ENCODE peak calls at places on chromosomes 13 and 19, in seven cellular contexts. Y is HCT116, N is GM23338, M is SK-N-SH, R is GM23248, W is PC-3, I is OCI-LY7. B is an unnamed sample.

GRCh38 chr19:18059902-18060301 is 26.8 kb downstream of the IL12RB1 start:
- DNase-seq in Y (no peak), N (no peak), M (no peak), R (no peak), W (no peak), I (no peak), B (no peak)

GRCh38 chr19:1406496-1406817 is 929 bp upstream of the DAZAP1 start:
- DNase-seq in Y (no peak), N (peak; percentile 57), M (no peak), R (no peak), W (no peak), I (no peak), B (no peak)

GRCh38 chr13:19597523-19597922 is 35.9 kb upstream of the MPHOSPH8 start:
- DNase-seq in Y (no peak), N (no peak), M (no peak), R (peak; percentile 79), W (peak; percentile 94), I (no peak), B (no peak)

GRCh38 chr13:31236211-31236786 is 36.5 kb downstream of the B3GLCT start:
- DNase-seq in Y (peak; percentile 15), N (peak; percentile 74), M (peak; percentile 52), R (peak; percentile 75), W (peak; percentile 51), I (peak; percentile 84), B (peak; percentile 72)

GRCh38 chr13:20006206-20006605 is 47.7 kb downstream of the ZMYM2 start:
- DNase-seq in Y (no peak), N (no peak), M (no peak), R (peak; percentile 15), W (peak; percentile 39), I (no peak), B (no peak)

GRCh38 chr19:46661735-46662592 is 982 bp upstream of the DACT3 start:
- DNase-seq in Y (peak; percentile 80), N (peak; percentile 95), M (peak; percentile 76), R (peak; percentile 96), W (peak; percentile 80), I (peak; percentile 85), B (peak; percentile 95)

GRCh38 chr13:34070006-34070405 is 252.1 kb downstream of the RFC3 start:
- DNase-seq in Y (no peak), N (no peak), M (no peak), R (peak; percentile 50), W (peak; percentile 47), I (no peak), B (no peak)

GRCh38 chr13:22562116-22562515 is 618.7 kb upstream of the SGCG start:
- DNase-seq in Y (no peak), N (no peak), M (peak; percentile 50), R (no peak), W (no peak), I (no peak), B (no peak)

GRCh38 chr13:96968027-96968426 is 26.2 kb downstream of the OXGR1 start:
- DNase-seq in Y (no peak), N (no peak), M (no peak), R (no peak), W (no peak), I (no peak), B (no peak)

GRCh38 chr13:110309661-110310524 is 2.8 kb downstream of the COL4A2 start:
- DNase-seq in Y (no peak), N (no peak), M (no peak), R (no peak), W (no peak), I (no peak), B (no peak)

GRCh38 chr13:41499452-41499851 is 42.1 kb downstream of the RGCC start:
- DNase-seq in Y (no peak), N (no peak), M (no peak), R (no peak), W (no peak), I (no peak), B (no peak)

GRCh38 chr13:112434032-112434431 is 57.9 kb downstream of the SPACA7 start:
- DNase-seq in Y (no peak), N (no peak), M (no peak), R (no peak), W (no peak), I (no peak), B (no peak)

GRCh38 chr19:58356971-58357797 is 3.9 kb upstream of the A1BG start:
- DNase-seq in Y (no peak), N (peak; percentile 59), M (no peak), R (peak; percentile 40), W (no peak), I (no peak), B (no peak)

GRCh38 chr19:1882786-1883692 is 2.3 kb downstream of the ABHD17A start:
- DNase-seq in Y (no peak), N (no peak), M (no peak), R (no peak), W (no peak), I (no peak), B (no peak)

GRCh38 chr19:1717200-1717969 is 35.9 kb upstream of the ONECUT3 start:
- DNase-seq in Y (no peak), N (no peak), M (no peak), R (no peak), W (no peak), I (no peak), B (no peak)

GRCh38 chr13:110455941-110456340 is 105.6 kb downstream of the RAB20 start:
- DNase-seq in Y (peak; percentile 81), N (peak; percentile 91), M (peak; percentile 91), R (peak; percentile 78), W (peak; percentile 78), I (peak; percentile 69), B (peak; percentile 89)

GRCh38 chr19:45733160-45733810 is at the start of gene MEIOSIN:
- DNase-seq in Y (no peak), N (peak; percentile 44), M (no peak), R (no peak), W (no peak), I (no peak), B (no peak)

GRCh38 chr13:36724141-36724540 is 50.3 kb downstream of the SERTM1 start:
- DNase-seq in Y (no peak), N (peak; percentile 22), M (no peak), R (no peak), W (no peak), I (no peak), B (no peak)

GRCh38 chr19:18995804-18996241 is 37.5 kb downstream of the SUGP2 start:
- DNase-seq in Y (peak; percentile 23), N (peak; percentile 93), M (peak; percentile 70), R (peak; percentile 98), W (peak; percentile 70), I (peak; percentile 74), B (peak; percentile 82)

GRCh38 chr13:42477588-42478190 is 96.3 kb upstream of the TNFSF11 start:
- DNase-seq in Y (no peak), N (no peak), M (no peak), R (no peak), W (no peak), I (no peak), B (no peak)

GRCh38 chr13:25295228-25295627 is 6.2 kb upstream of the NUP58 start:
- DNase-seq in Y (no peak), N (no peak), M (no peak), R (no peak), W (peak; percentile 50), I (no peak), B (no peak)

GRCh38 chr13:25306671-25307464 is 5.4 kb downstream of the NUP58 start:
- DNase-seq in Y (no peak), N (no peak), M (no peak), R (no peak), W (no peak), I (no peak), B (no peak)

GRCh38 chr13:25301347-25302113 is at the start of gene NUP58:
- DNase-seq in Y (peak; percentile 79), N (peak; percentile 92), M (peak; percentile 92), R (peak; percentile 99), W (peak; percentile 94), I (peak; percentile 95), B (peak; percentile 96)

GRCh38 chr13:25300861-25301346 is 521 bp upstream of the NUP58 start:
- DNase-seq in Y (no peak), N (peak; percentile 48), M (peak; percentile 66), R (no peak), W (no peak), I (no peak), B (no peak)
- H3K9me2 ChIP-seq in Y (peaks cover 3% of the 10 kb centered on the region), N (no peaks in the 10 kb centered on the region), M (no peaks in the 10 kb centered on the region), R (no peaks in the 10 kb centered on the region), W (no peaks in the 10 kb centered on the region), I (no peaks in the 10 kb centered on the region), B (no peaks in the 10 kb centered on the region)

DNA sequence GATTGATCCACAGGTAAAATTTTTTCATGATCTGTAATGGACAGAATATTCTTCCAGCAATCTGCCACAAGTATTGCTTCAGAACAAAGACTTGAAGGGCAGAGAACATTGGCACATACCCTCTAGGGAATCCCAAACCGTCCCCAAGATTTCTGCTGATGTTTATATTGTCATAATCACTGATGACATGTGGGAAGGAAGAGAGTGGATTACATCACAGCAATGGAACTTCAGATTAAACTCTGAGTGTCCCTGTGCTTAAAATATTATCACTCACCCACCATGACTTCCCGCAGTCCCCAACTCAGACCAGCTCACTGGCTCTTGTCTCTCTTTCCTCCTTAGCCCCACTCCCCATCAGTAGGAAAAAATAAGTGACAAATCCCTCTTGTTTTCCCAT is 8.5 kb upstream of the TPT1 start:
- DNase-seq in Y (no peak), N (no peak), M (no peak), R (peak; percentile 35), W (no peak), I (no peak), B (no peak)
- TF ChIP-seq EZH2phosphoT487 in Y (no peak), N (no peak), M (no peak), R (no peak), W (no peak), I (no peak), B (no peak)

DNA sequence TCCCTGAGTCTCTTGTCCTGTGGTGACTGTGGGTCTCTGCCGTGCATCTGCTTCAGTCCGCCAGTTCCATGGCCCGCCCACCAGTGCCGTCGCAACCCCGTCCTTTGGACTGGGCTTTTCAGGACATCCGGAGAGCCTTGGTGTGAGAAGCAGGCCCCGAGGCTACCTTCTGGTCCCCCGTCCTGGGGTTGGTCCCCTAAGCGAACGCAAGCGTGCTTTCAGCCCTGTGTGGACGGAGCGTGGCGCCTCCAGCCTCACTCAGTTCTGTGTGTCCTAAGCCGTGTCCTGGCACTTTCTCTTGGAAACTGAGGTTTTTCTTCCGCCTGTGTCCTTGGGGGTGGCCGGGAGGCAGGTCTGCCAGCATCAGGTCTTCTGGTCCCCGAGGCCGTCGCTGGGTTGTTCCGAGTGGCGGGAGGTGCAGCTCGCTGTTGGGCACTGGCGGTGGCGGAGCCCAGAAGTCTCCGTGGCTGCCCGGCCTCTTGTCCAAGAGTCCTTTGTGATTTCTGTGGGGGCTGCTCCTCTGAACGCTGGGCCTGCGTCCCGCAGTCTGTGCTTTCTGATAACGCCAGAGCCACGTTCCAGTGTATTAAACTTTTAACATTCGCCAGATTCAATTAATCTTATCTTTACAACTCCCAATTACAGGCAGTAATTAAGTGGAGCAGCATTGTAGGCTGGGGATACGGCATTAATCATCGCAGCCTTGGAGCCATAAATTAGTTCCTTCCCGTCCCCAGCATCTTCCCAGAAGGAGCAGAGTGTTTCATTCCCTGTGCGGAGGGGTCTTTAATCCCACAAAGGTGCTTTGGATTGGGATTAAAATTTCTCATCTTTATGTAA is 99.6 kb downstream of the KDM4B start:
- DNase-seq in Y (no peak), N (no peak), M (no peak), R (no peak), W (no peak), I (no peak), B (no peak)
- H3K36me3 ChIP-seq in Y (no peaks in the 10 kb centered on the region), N (no peaks in the 10 kb centered on the region), M (peaks cover 4% of the 10 kb centered on the region), R (no peaks in the 10 kb centered on the region), W (peaks cover 1% of the 10 kb centered on the region), I (no peaks in the 10 kb centered on the region), B (no peaks in the 10 kb centered on the region)

DNA sequence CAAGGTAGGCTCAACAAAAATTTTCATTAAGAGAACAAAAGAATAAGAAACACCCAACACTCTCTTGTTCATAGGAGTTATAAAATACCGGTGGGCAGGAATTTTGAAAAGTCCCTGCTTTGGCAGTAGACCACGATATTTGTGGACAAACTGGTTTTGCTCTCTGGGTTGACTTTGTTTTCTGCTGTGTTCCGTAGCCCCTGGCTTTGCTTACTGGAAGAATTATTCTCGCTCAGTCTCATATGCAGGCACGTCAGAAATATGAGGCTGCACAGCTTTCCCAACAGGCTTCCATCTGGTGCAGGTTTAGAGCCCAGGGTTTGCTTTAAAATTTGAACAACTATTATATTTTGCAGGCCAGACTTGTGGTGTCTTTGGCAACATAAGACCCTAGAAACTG is 2012.7 kb downstream of the PCDH9 start:
- DNase-seq in Y (no peak), N (no peak), M (no peak), R (no peak), W (no peak), I (no peak), B (peak; percentile 9)
- H3K9me2 ChIP-seq in Y (no peaks in the 10 kb centered on the region), N (no peaks in the 10 kb centered on the region), M (no peaks in the 10 kb centered on the region), R (no peaks in the 10 kb centered on the region), W (no peaks in the 10 kb centered on the region), I (no peaks in the 10 kb centered on the region), B (no peaks in the 10 kb centered on the region)